ENCODE peak calls at places on chromosomes 5 and 9, in ten cellular contexts. F is dermis blood vessel endothelial cell; Z is EH; B is 8988T; I is activated CD4-positive, CD25-positive, alpha-beta regulatory T cell treated with anti-CD3 and anti-CD28 coated beads, Interleukin-2, amount 50 U/mL, for 72 hours; Y is stimulated activated CD8-positive, alpha-beta memory T cell treated with anti-CD3 and anti-CD28 coated beads, Interleukin-4, amount 100 ng/mL, for 24 hours; E is heart left ventricle; R is activated T-helper 1 cell treated with Interleukin-2 at 50 U/mL for 16 hours; T is activated CD4-positive, alpha-beta T cell treated with anti-CD3 and anti-CD28 coated beads for 36 hours; L is hippocampal formation. G is an unnamed sample.

GRCh38 chr5:32299059-32299677 is 13.6 kb downstream of the MTMR12 start:
- DNase-seq in R (no peak), Y (no peak), I (no peak), Z (no peak), F (no peak), E (no peak), T (no peak), B (no peak), L (no peak), G (no peak)

GRCh38 chr5:158489207-158489532 is 610.5 kb downstream of the EBF1 start:
- DNase-seq in I (no peak), R (no peak), F (no peak), B (no peak), T (no peak), L (no peak), E (no peak), Y (no peak), Z (no peak), G (no peak)

GRCh38 chr9:125700791-125701190 is 6.2 kb downstream of the MAPKAP1 start:
- DNase-seq in R (no peak), B (no peak), Y (peak), E (no peak), L (no peak), Z (peak), I (no peak), F (peak), T (peak), G (no peak)

GRCh38 chr9:93076792-93077128 is 18.3 kb downstream of the SUSD3 start:
- DNase-seq in L (no peak), Y (no peak), E (no peak), F (no peak), Z (no peak), R (no peak), B (no peak), I (no peak), T (no peak), G (no peak)

GRCh38 chr9:5695860-5696259 is 67.0 kb downstream of the RIC1 start:
- DNase-seq in E (no peak), I (no peak), T (no peak), Z (no peak), L (no peak), F (no peak), R (no peak), Y (no peak), B (no peak), G (no peak)

GRCh38 chr5:74042559-74043357 is 416.8 kb downstream of the ARHGEF28 start:
- DNase-seq in I (no peak), B (no peak), E (no peak), F (no peak), T (no peak), L (no peak), Y (no peak), Z (peak), R (no peak), G (no peak)

GRCh38 chr5:138824924-138825863 is 49.9 kb downstream of the LRRTM2 start:
- DNase-seq in T (peak), L (peak), F (peak), I (no peak), E (no peak), Y (no peak), R (no peak), B (no peak), Z (no peak), G (no peak)

GRCh38 chr5:3346111-3346820 is 249.4 kb upstream of the IRX1 start:
- DNase-seq in R (no peak), Z (no peak), T (no peak), L (no peak), I (no peak), B (no peak), E (no peak), Y (no peak), F (no peak), G (no peak)

GRCh38 chr5:35717718-35718117 is 100.1 kb downstream of the SPEF2 start:
- DNase-seq in F (no peak), I (no peak), R (no peak), Z (no peak), E (no peak), B (no peak), L (no peak), Y (no peak), T (peak), G (no peak)

GRCh38 chr5:60929024-60929423 is 15.8 kb downstream of the ERCC8 start:
- DNase-seq in I (no peak), Y (no peak), T (no peak), F (peak), E (no peak), Z (peak), R (no peak), L (no peak), B (no peak), G (no peak)

GRCh38 chr5:144142030-144142825 is 28.2 kb downstream of the YIPF5 start:
- DNase-seq in R (no peak), I (no peak), E (no peak), L (peak), T (no peak), Y (no peak), B (no peak), Z (peak), F (peak), G (no peak)

GRCh38 chr5:14435481-14435880 is 146.1 kb upstream of the OTULINL start:
- DNase-seq in E (no peak), R (no peak), T (no peak), I (no peak), Z (peak), Y (no peak), B (no peak), F (no peak), L (no peak), G (no peak)

GRCh38 chr9:124420991-124421543 is 5.8 kb upstream of the PSMB7 start:
- DNase-seq in E (no peak), R (no peak), Z (peak), I (no peak), T (no peak), Y (no peak), F (peak), L (no peak), B (no peak), G (no peak)

GRCh38 chr5:146965781-146966659 is 87.5 kb upstream of the PPP2R2B start:
- DNase-seq in Y (peak), E (peak), I (peak), R (no peak), L (peak), F (peak), B (peak), Z (peak), T (peak), G (peak)

GRCh38 chr5:17436345-17436744 is 61.7 kb upstream of the TAF11L2 start:
- DNase-seq in T (no peak), Y (no peak), R (no peak), I (no peak), Z (no peak), F (peak), B (no peak), E (no peak), L (no peak), G (no peak)

GRCh38 chr9:2263665-2264064 is 248.5 kb downstream of the SMARCA2 start:
- DNase-seq in Z (no peak), Y (no peak), I (no peak), T (no peak), R (no peak), L (no peak), F (no peak), E (no peak), B (no peak), G (no peak)

GRCh38 chr9:130453487-130453886 is 8.7 kb downstream of the ASS1 start:
- DNase-seq in Z (peak), E (peak), L (no peak), T (no peak), I (no peak), R (no peak), Y (no peak), F (peak), B (no peak), G (no peak)

GRCh38 chr9:136808075-136808780 is 480 bp downstream of the RABL6 start:
- DNase-seq in I (no peak), Z (peak), R (peak), L (no peak), F (peak), E (no peak), Y (peak), B (no peak), T (peak), G (no peak)

GRCh38 chr5:74361406-74362358 is 278.8 kb downstream of the ENC1 start:
- DNase-seq in R (no peak), F (peak), I (no peak), E (no peak), L (no peak), T (no peak), Z (no peak), B (no peak), Y (no peak), G (no peak)

GRCh38 chr9:335373-335772 is 120.7 kb downstream of the DOCK8 start:
- DNase-seq in F (no peak), R (no peak), Z (no peak), I (no peak), E (no peak), B (no peak), L (no peak), Y (no peak), T (no peak), G (no peak)

GRCh38 chr5:43227655-43228054 is 35.6 kb downstream of the NIM1K start:
- DNase-seq in B (peak), T (no peak), Y (no peak), Z (peak), E (no peak), F (peak), L (no peak), I (no peak), R (no peak), G (no peak)

GRCh38 chr9:98533132-98533531 is 175.6 kb downstream of the GABBR2 start:
- DNase-seq in R (no peak), E (no peak), Y (no peak), B (no peak), I (no peak), T (no peak), F (no peak), L (no peak), Z (no peak), G (no peak)

GRCh38 chr9:16131269-16131668 is 578.4 kb downstream of the CCDC171 start:
- DNase-seq in R (no peak), I (no peak), Y (no peak), L (no peak), B (no peak), T (no peak), E (no peak), F (no peak), Z (peak), G (no peak)

GRCh38 chr5:14041528-14042184 is 97.2 kb upstream of the DNAH5 start:
- DNase-seq in B (no peak), I (no peak), L (no peak), F (no peak), T (no peak), E (no peak), Z (no peak), Y (no peak), R (no peak), G (no peak)

GRCh38 chr5:159531554-159532105 is 201.3 kb upstream of the IL12B start:
- DNase-seq in Y (no peak), T (no peak), B (no peak), E (no peak), Z (no peak), R (no peak), F (no peak), I (no peak), L (no peak), G (no peak)

GRCh38 chr5:31478901-31479300 is 53.0 kb downstream of the DROSHA start:
- DNase-seq in E (no peak), I (no peak), T (no peak), R (no peak), B (no peak), Y (no peak), F (no peak), L (no peak), Z (peak), G (no peak)

GRCh38 chr5:87121315-87122170 is 146.1 kb upstream of the RASA1 start:
- DNase-seq in L (peak), F (peak), E (no peak), T (peak), Z (peak), R (peak), B (no peak), I (no peak), Y (no peak), G (no peak)

GRCh38 chr5:171418982-171419662 is at the start of gene FGF18:
- DNase-seq in I (peak), Y (peak), Z (peak), L (no peak), T (peak), F (peak), E (peak), B (peak), R (no peak), G (no peak)

GRCh38 chr9:113150670-113151591 is at the start of gene SLC31A2:
- DNase-seq in L (peak), F (peak), R (peak), B (peak), T (peak), Z (peak), E (peak), Y (peak), I (peak), G (peak)

GRCh38 chr9:127884427-127884911 is 7.0 kb upstream of the AK1 start:
- DNase-seq in I (no peak), T (no peak), E (no peak), R (no peak), Y (no peak), B (no peak), Z (peak), F (no peak), L (no peak), G (no peak)

GRCh38 chr9:21479152-21479702 is 2.9 kb downstream of the IFNE start:
- DNase-seq in Z (no peak), R (no peak), E (no peak), L (no peak), B (no peak), I (no peak), F (no peak), T (no peak), Y (no peak), G (no peak)